ENCODE peak calls at places on chromosome 6, in four cellular contexts. L is tibial nerve, W is GM23338, F is breast epithelium. Q is an unnamed sample.

GRCh38 chr6:2772840-2773239 is 7.6 kb downstream of the WRNIP1 start:
- DNase-seq in L (no peak), W (no peak), F (no peak), Q (no peak)

GRCh38 chr6:99882151-99882702 is 111.8 kb downstream of the MCHR2 start:
- DNase-seq in L (no peak), W (peak), F (no peak), Q (no peak)

GRCh38 chr6:28355743-28356665 is 6.3 kb downstream of the ZKSCAN3 start:
- DNase-seq in L (peak), W (peak), F (peak), Q (peak)

GRCh38 chr6:110415297-110415916 is at the start of gene DDO:
- DNase-seq in L (no peak), W (no peak), F (peak), Q (peak)

GRCh38 chr6:40436685-40437604 is 150.2 kb downstream of the LRFN2 start:
- DNase-seq in L (no peak), W (no peak), F (no peak), Q (no peak)

GRCh38 chr6:112372213-112372806 is 25.2 kb downstream of the RFPL4B start:
- DNase-seq in L (no peak), W (peak), F (no peak), Q (no peak)

GRCh38 chr6:24492475-24492874 is 2.3 kb upstream of the ALDH5A1 start:
- DNase-seq in L (no peak), W (peak), F (no peak), Q (no peak)

GRCh38 chr6:81981812-81982211 is 229.3 kb upstream of the TENT5A start:
- DNase-seq in L (no peak), W (no peak), F (no peak), Q (no peak)

GRCh38 chr6:159212026-159212425 is 42.8 kb downstream of the FNDC1 start:
- DNase-seq in L (no peak), W (no peak), F (no peak), Q (no peak)

GRCh38 chr6:112475083-112475482 is 128.0 kb downstream of the RFPL4B start:
- DNase-seq in L (no peak), W (no peak), F (no peak), Q (no peak)

GRCh38 chr6:151537561-151537960 is 43.7 kb downstream of the CCDC170 start:
- DNase-seq in L (no peak), W (no peak), F (no peak), Q (no peak)

GRCh38 chr6:156256161-156256560 is 521.0 kb upstream of the ARID1B start:
- DNase-seq in L (no peak), W (no peak), F (no peak), Q (no peak)

GRCh38 chr6:32825966-32826365 is 9.2 kb upstream of the HLA-DOB start:
- DNase-seq in L (no peak), W (peak), F (no peak), Q (no peak)

GRCh38 chr6:46490425-46491200 is 636 bp downstream of the RCAN2 start:
- DNase-seq in L (no peak), W (peak), F (no peak), Q (peak)

GRCh38 chr6:91575032-91575431 is 988.2 kb upstream of the MAP3K7 start:
- DNase-seq in L (no peak), W (no peak), F (no peak), Q (no peak)

GRCh38 chr6:26311012-26311384 is 54.0 kb upstream of the BTN3A2 start:
- DNase-seq in L (no peak), W (peak), F (no peak), Q (peak)

GRCh38 chr6:16472349-16473069 is 234.1 kb downstream of the GMPR start:
- DNase-seq in L (no peak), W (no peak), F (no peak), Q (no peak)

GRCh38 chr6:684831-685636 is 7.9 kb downstream of the EXOC2 start:
- DNase-seq in L (no peak), W (no peak), F (no peak), Q (no peak)

GRCh38 chr6:2118136-2118535 is 127.3 kb downstream of the GMDS start:
- DNase-seq in L (no peak), W (no peak), F (no peak), Q (no peak)

GRCh38 chr6:117616971-117617765 is 14.9 kb upstream of the GOPC start:
- DNase-seq in L (no peak), W (peak), F (no peak), Q (no peak)

GRCh38 chr6:100464910-100465700 is at the start of gene SIM1:
- DNase-seq in L (no peak), W (peak), F (peak), Q (no peak)

GRCh38 chr6:81451787-81452186 is 300.7 kb downstream of the TENT5A start:
- DNase-seq in L (no peak), W (peak), F (no peak), Q (no peak)

GRCh38 chr6:7911345-7911725 is 747 bp upstream of the TXNDC5 start:
- DNase-seq in L (no peak), W (peak), F (no peak), Q (no peak)

GRCh38 chr6:143959865-143960264 is 48.2 kb downstream of the PLAGL1 start:
- DNase-seq in L (no peak), W (no peak), F (no peak), Q (no peak)

GRCh38 chr6:69650703-69651102 is 146.1 kb downstream of the LMBRD1 start:
- DNase-seq in L (no peak), W (no peak), F (no peak), Q (no peak)

GRCh38 chr6:125554456-125554855 is 195.0 kb upstream of the HEY2 start:
- DNase-seq in L (no peak), W (no peak), F (no peak), Q (no peak)

GRCh38 chr6:103800131-103800670 is 1059.5 kb downstream of the HACE1 start:
- DNase-seq in L (no peak), W (no peak), F (no peak), Q (no peak)

GRCh38 chr6:12311106-12311505 is 20.9 kb downstream of the EDN1 start:
- DNase-seq in L (no peak), W (no peak), F (no peak), Q (no peak)

GRCh38 chr6:109702797-109703196 is 11.7 kb downstream of the FIG4 start:
- DNase-seq in L (no peak), W (no peak), F (no peak), Q (no peak)

GRCh38 chr6:33316603-33317417 is 734 bp downstream of the ZBTB22 start:
- DNase-seq in L (no peak), W (no peak), F (no peak), Q (no peak)

GRCh38 chr6:3740551-3741476 is 10.7 kb downstream of the PXDC1 start:
- DNase-seq in L (no peak), W (no peak), F (no peak), Q (no peak)

GRCh38 chr6:44100088-44100550 is 27.1 kb downstream of the MRPL14 start:
- DNase-seq in L (no peak), W (peak), F (no peak), Q (no peak)

GRCh38 chr6:27672113-27672799 is 199.4 kb upstream of the ZNF184 start:
- DNase-seq in L (no peak), W (peak), F (no peak), Q (no peak)

GRCh38 chr6:35441205-35441604 is 10.9 kb upstream of the FANCE start:
- DNase-seq in L (no peak), W (no peak), F (no peak), Q (no peak)

GRCh38 chr6:39210437-39210836 is 18.8 kb downstream of the KCNK5 start:
- DNase-seq in L (no peak), W (no peak), F (no peak), Q (no peak)

GRCh38 chr6:64732888-64733287 is 974.1 kb downstream of the EYS start:
- DNase-seq in L (no peak), W (peak), F (no peak), Q (no peak)

GRCh38 chr6:10431423-10432164 is 16.7 kb upstream of the TFAP2A start:
- DNase-seq in L (no peak), W (no peak), F (peak), Q (no peak)

GRCh38 chr6:85673198-85674139 is 30.8 kb upstream of the SYNCRIP start:
- DNase-seq in L (no peak), W (peak), F (no peak), Q (no peak)

GRCh38 chr6:169998457-169998856 is 247.0 kb downstream of the ERMARD start:
- DNase-seq in L (no peak), W (no peak), F (peak), Q (no peak)
- H3K27ac ChIP-seq in L (no peak), W (no peak), F (no peak), Q (no peak)

GRCh38 chr6:105317607-105318533 is 85.0 kb downstream of the PREP start:
- DNase-seq in L (no peak), W (peak), F (no peak), Q (no peak)
- H3K27ac ChIP-seq in L (no peak), W (no peak), F (no peak), Q (no peak)

GRCh38 chr6:166309977-166310376 is 1.8 kb upstream of the PRR18 start:
- DNase-seq in L (no peak), W (no peak), F (no peak), Q (no peak)
- H3K27ac ChIP-seq in L (no peak), W (no peak), F (no peak), Q (no peak)

GRCh38 chr6:30881987-30882763 is 2.1 kb upstream of the DDR1 start:
- DNase-seq in L (no peak), W (peak), F (no peak), Q (no peak)
- H3K27ac ChIP-seq in L (peak), W (peak), F (peak), Q (peak)

GRCh38 chr6:148829415-148830101 is 82.7 kb downstream of the UST start:
- DNase-seq in L (no peak), W (no peak), F (no peak), Q (no peak)

GRCh38 chr6:148828047-148828446 is 81.2 kb downstream of the UST start:
- DNase-seq in L (no peak), W (no peak), F (no peak), Q (no peak)

GRCh38 chr6:148830614-148831013 is 83.8 kb downstream of the UST start:
- DNase-seq in L (no peak), W (no peak), F (no peak), Q (no peak)

GRCh38 chr6:148831064-148831463 is 84.2 kb downstream of the UST start:
- DNase-seq in L (no peak), W (no peak), F (no peak), Q (no peak)

GRCh38 chr6:148831531-148831930 is 84.7 kb downstream of the UST start:
- DNase-seq in L (no peak), W (no peak), F (no peak), Q (no peak)
- H3K27ac ChIP-seq in L (no peak), W (no peak), F (no peak), Q (no peak)

DNA sequence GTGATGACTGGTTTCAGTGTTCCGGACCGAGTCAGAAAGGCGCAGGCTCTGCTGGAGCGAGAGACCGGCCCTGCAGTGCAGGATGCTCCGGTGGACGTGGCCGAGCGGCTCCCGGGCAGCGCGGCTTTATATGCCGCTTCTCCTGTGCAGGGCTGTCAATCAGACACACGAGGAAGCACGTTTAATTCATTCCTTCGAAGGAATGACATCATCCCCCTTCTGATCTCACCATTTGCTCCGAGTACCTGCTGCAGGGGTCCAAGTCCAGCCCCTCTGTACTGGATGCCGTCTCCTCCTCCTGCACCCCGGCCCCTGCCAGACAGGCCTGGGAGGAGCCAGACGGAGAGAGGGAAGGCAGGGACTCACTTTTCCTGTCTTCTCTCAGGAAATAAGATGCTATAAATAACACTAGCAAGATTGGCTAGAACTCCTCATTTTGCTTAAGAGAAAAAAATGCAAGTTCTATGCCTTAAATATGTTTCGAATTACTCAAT is at the start of gene THBS2:
- DNase-seq in L (no peak), W (peak), F (peak), Q (peak)
- H3K27ac ChIP-seq in L (peak), W (no peak), F (peak), Q (peak)

DNA sequence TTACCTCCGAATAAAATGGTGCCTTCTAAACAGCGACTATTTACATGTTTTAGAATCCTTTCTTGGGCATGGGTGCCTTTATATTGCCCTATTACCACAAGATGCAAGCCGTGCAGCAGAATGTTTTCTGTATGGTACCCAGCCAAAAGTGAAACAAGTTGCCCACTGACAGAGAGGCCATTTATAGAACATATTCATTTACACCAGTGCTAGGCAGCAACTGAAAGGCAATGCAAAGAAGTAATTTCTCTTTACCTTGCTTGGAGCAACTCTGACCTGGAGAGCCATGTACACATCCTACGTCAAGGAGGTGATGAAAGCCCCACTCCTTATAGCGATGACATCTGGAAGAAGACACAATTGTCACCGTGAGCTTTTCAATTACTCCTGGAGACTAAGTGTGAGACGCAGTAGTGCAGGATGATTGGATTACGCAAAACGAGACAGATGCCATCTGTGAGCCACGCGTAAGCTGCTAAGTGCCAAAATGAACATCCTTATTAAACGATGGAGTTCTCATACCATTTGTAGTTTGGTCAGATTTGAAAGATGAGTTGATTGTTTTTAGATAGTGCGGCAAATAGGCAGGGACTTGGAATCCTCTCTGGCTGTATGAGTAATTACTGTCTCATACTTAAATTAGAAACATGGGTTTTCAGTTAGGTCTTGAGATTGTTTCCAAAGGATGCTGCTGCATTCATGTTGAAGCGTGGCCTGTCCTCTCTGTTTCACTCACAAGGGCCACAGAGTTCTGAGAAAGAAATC is at the start of gene TMEM244:
- DNase-seq in L (no peak), W (no peak), F (no peak), Q (no peak)
- H3K27ac ChIP-seq in L (no peak), W (no peak), F (no peak), Q (no peak)

DNA sequence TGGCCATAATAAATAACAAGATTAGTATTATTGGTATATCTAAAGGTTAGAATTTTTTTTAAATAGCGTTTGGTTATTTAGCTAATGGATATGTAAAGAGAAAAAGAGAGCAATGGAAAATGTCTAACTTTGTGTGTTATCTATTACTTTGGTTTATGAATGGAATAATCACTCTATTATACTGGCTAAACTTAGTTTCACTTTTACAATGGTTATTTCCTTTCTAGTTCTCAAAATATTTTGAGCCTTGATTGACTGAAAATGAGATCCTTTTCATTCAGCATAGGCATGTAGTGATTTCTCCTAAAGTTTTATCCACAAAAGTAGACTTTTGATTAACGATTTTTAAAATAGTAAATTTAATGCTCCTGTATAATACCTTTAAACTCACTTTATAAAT is 51.6 kb upstream of the MLIP start:
- DNase-seq in L (no peak), W (no peak), F (no peak), Q (no peak)
- H3K27ac ChIP-seq in L (peak), W (no peak), F (no peak), Q (no peak)